ENCODE peak calls at places on chromosome 4, in four cellular contexts. T is tibial artery; L is CD8-positive, alpha-beta memory T cell; H is CD4-positive, alpha-beta memory T cell. Q is an unnamed sample.

GRCh38 chr4:128249787-128250668 is 37.6 kb downstream of the PGRMC2 start:
- DNase-seq in T (no peak), L (no peak), H (no peak), Q (no peak)

GRCh38 chr4:184328022-184328736 is 110.5 kb upstream of the ENPP6 start:
- DNase-seq in T (no peak), L (no peak), H (no peak), Q (no peak)

GRCh38 chr4:132003593-132003992 is 1145.5 kb upstream of the PCDH10 start:
- DNase-seq in T (no peak), L (no peak), H (no peak), Q (no peak)

GRCh38 chr4:15106417-15106816 is 104.1 kb downstream of the CPEB2 start:
- DNase-seq in T (no peak), L (no peak), H (no peak), Q (no peak)

GRCh38 chr4:60913026-60913425 is 287.1 kb upstream of the ADGRL3 start:
- DNase-seq in T (no peak), L (no peak), H (no peak), Q (no peak)

GRCh38 chr4:60724623-60725022 is 475.5 kb upstream of the ADGRL3 start:
- DNase-seq in T (no peak), L (no peak), H (no peak), Q (peak; percentile 56)

GRCh38 chr4:21347142-21347541 is 601.4 kb downstream of the KCNIP4 start:
- DNase-seq in T (no peak), L (no peak), H (no peak), Q (no peak)

GRCh38 chr4:182577411-182577810 is 334.2 kb downstream of the TENM3 start:
- DNase-seq in T (no peak), L (no peak), H (no peak), Q (no peak)

GRCh38 chr4:70859066-70859465 is 19.4 kb upstream of the GRSF1 start:
- DNase-seq in T (no peak), L (no peak), H (no peak), Q (no peak)

GRCh38 chr4:67727124-67727850 is 26.3 kb upstream of the UBA6 start:
- DNase-seq in T (no peak), L (no peak), H (no peak), Q (peak; percentile 79)

GRCh38 chr4:48862038-48862437 is 31.1 kb downstream of the OCIAD1 start:
- DNase-seq in T (no peak), L (no peak), H (no peak), Q (no peak)

GRCh38 chr4:41214158-41215146 is at the start of gene APBB2:
- DNase-seq in T (peak; percentile 95), L (no peak), H (peak; percentile 19), Q (peak; percentile 91)

GRCh38 chr4:173526034-173526482 is 4.0 kb downstream of the HAND2 start:
- DNase-seq in T (no peak), L (no peak), H (no peak), Q (no peak)
- H3K4me3 ChIP-seq in T (peak overlapping the region; percentile 91), L (no peak overlapping the region), H (no peak overlapping the region), Q (peak overlapping the region; percentile 71)

GRCh38 chr4:64495948-64496347 is 86.7 kb upstream of the TECRL start:
- DNase-seq in T (no peak), L (no peak), H (no peak), Q (no peak)

GRCh38 chr4:64503416-64503815 is 94.2 kb upstream of the TECRL start:
- DNase-seq in T (no peak), L (no peak), H (no peak), Q (no peak)

DNA sequence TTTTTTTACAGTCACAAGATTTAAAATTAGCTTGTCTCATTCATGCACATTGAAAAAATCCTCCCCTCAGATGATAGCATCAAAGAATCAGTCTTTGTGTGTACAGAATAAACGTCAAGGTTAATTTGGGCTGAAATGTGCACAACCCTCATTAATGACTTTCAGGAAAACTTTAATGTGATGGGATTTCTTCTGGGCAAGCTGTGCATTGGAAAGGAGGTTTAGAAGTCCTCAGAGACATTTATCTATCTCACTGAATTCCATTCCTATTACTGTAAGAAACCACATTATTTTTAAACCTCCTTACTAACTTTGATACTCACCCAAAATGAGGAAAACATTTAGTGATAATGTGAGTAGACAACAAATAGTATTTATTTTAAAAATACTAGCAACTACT is 88.3 kb upstream of the TECRL start:
- DNase-seq in T (no peak), L (no peak), H (no peak), Q (no peak)
- H3K4me3 ChIP-seq in T (no peak overlapping the region), L (no peak overlapping the region), H (no peak overlapping the region), Q (no peak overlapping the region)

GRCh38 chr4:104491396-104491821 is 3.3 kb downstream of the CXXC4 start:
- DNase-seq in T (no peak), L (peak; percentile 27), H (no peak), Q (no peak)
- H3K4me3 ChIP-seq in T (peak overlapping the region; percentile 69), L (no peak overlapping the region), H (no peak overlapping the region), Q (peak overlapping the region; percentile 68)

GRCh38 chr4:98604723-98605122 is 53.7 kb downstream of the TSPAN5 start:
- DNase-seq in T (no peak), L (no peak), H (no peak), Q (no peak)
- H3K4me3 ChIP-seq in T (no peak overlapping the region), L (no peak overlapping the region), H (no peak overlapping the region), Q (no peak overlapping the region)

GRCh38 chr4:2411786-2412510 is 6.5 kb downstream of the ZFYVE28 start:
- DNase-seq in T (no peak), L (no peak), H (peak; percentile 43), Q (no peak)
- H3K4me3 ChIP-seq in T (no peak overlapping the region), L (peak overlapping the region; percentile 48), H (peak overlapping the region; percentile 15), Q (no peak overlapping the region)